ENCODE peak calls at places on chromosomes 13 and 19, in five cellular contexts. P is uterus, C is NB4, D is heart left ventricle, V is transverse colon. G is an unnamed sample.

GRCh38 chr19:4327252-4327876 is 11.3 kb downstream of the STAP2 start:
- DNase-seq in P (peak), C (peak), D (peak), V (peak), G (peak)

GRCh38 chr13:87123987-87124784 is 547.0 kb upstream of the SLITRK5 start:
- DNase-seq in P (no peak), C (peak), D (no peak), V (no peak), G (peak)

GRCh38 chr19:51808333-51808986 is 13.5 kb downstream of the FPR3 start:
- DNase-seq in P (no peak), C (no peak), D (no peak), V (no peak), G (no peak)

GRCh38 chr19:5907216-5907615 is 2.5 kb downstream of the VMAC start:
- DNase-seq in P (no peak), C (no peak), D (no peak), V (no peak), G (no peak)

GRCh38 chr13:19590423-19590822 is 29.1 kb upstream of the TPTE2 start:
- DNase-seq in P (no peak), C (no peak), D (no peak), V (no peak), G (no peak)

GRCh38 chr13:75468098-75468497 is 13.9 kb downstream of the TBC1D4 start:
- DNase-seq in P (no peak), C (no peak), D (no peak), V (no peak), G (no peak)

GRCh38 chr19:33905937-33906577 is 109.4 kb downstream of the KCTD15 start:
- DNase-seq in P (peak), C (no peak), D (peak), V (peak), G (no peak)

GRCh38 chr19:15869109-15869555 is 28.7 kb downstream of the CYP4F2 start:
- DNase-seq in P (peak), C (peak), D (no peak), V (peak), G (peak)

GRCh38 chr13:23899555-23899954 is 2.3 kb upstream of the C1QTNF9B start:
- DNase-seq in P (peak), C (peak), D (no peak), V (no peak), G (peak)

GRCh38 chr13:19845758-19846157 is 17.7 kb downstream of the ZMYM5 start:
- DNase-seq in P (peak), C (peak), D (no peak), V (no peak), G (peak)

GRCh38 chr13:45821861-45822260 is 29.7 kb downstream of the SIAH3 start:
- DNase-seq in P (no peak), C (no peak), D (no peak), V (no peak), G (no peak)

GRCh38 chr19:13428352-13428751 is 77.9 kb downstream of the CACNA1A start:
- DNase-seq in P (no peak), C (peak), D (no peak), V (no peak), G (peak)

GRCh38 chr19:44753932-44754742 is 5.6 kb downstream of the BCL3 start:
- DNase-seq in P (peak), C (peak), D (peak), V (peak), G (peak)

GRCh38 chr19:45638930-45639729 is at the start of gene EML2:
- DNase-seq in P (no peak), C (peak), D (peak), V (peak), G (peak)

GRCh38 chr19:49017666-49018351 is 918 bp upstream of the LHB start:
- DNase-seq in P (no peak), C (peak), D (peak), V (peak), G (peak)

GRCh38 chr13:113074876-113075275 is 30.7 kb upstream of the F7 start:
- DNase-seq in P (no peak), C (no peak), D (peak), V (no peak), G (no peak)

GRCh38 chr19:34181111-34181864 is 9.0 kb downstream of the LSM14A start:
- DNase-seq in P (no peak), C (peak), D (no peak), V (no peak), G (no peak)

GRCh38 chr13:42334329-42334706 is 62.4 kb downstream of the AKAP11 start:
- DNase-seq in P (no peak), C (no peak), D (no peak), V (no peak), G (no peak)

GRCh38 chr19:19444694-19445155 is 39.2 kb downstream of the GATAD2A start:
- DNase-seq in P (no peak), C (peak), D (no peak), V (no peak), G (peak)

GRCh38 chr13:22936228-22936627 is 244.6 kb upstream of the SGCG start:
- DNase-seq in P (no peak), C (no peak), D (no peak), V (no peak), G (no peak)

GRCh38 chr19:13797870-13798269 is 2.6 kb downstream of the ZSWIM4 start:
- DNase-seq in P (peak), C (peak), D (no peak), V (no peak), G (no peak)

DNA sequence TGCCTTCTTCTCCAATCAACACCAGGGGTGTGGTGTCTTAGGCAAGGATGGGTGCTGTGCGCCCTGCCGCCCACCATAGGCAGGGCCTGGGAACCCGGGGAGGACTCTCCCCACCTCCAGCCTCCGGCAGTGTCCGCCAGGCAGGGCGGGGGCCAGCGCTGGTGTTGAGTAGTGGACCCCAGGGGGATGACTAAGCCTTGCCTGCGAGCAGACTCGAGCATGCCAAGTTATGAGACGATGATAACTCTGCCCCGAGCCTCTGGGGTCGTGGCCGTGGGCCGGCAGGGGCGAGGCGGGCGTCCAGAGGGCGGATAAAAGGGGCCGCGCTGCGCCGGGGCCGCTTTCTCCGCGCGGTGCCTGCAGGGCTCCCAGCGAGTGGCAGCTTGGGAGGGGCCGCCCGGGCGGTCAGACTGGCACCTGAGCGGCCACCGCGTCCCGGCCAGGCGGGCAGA is at the start of gene MEDAG:
- DNase-seq in P (peak), C (no peak), D (peak), V (peak), G (no peak)
- TF ChIP-seq POLR2A in P (no peak), C (no peak), D (peak), V (no peak), G (no peak)

DNA sequence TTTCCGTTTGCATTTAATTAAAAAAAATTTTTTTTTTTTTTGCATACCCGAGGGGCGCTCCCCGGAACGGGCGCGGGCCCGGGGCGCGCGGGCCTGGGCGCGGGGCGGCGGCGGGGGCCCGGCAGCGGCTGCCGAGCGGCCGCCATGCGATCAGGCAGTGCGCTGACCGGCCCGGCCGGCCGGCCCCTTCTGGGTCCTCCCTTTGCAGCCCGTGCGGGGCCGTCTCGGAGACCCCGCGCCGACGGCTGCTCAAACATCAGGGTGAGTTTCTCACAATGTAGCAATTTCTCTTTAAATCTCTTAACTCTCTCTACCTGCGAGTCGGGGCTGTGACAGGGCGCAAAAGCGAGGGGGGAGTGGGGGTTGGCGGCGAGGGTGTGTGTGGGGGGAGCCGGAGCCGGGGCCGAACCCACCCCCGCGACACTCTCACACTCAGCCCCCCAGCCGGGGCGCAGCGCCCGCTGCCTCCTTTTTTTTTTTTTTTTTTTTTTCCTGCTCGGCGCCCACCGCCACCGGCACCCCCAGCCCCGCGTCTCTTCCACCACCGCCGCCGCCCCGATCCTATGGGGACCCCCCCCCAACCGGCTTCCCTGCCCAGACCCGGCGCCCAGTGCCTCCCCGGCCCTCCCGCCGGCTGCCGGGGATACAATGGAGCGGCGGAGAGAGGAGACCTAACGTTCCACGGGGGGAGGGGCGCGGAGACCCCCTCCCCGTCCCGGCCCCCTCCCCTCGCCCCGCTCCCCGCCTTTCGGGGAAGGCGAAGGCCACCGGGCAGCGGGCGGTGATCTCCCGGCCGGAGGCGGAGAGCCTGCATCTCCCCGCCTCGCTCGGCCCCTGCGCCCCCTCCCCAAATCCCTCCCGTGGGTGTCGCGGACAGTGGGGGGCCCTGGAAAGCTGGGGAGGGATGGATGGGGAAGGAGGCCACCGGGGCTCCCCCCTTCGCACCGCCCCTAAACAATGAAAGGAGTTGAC is at the start of gene BICRA:
- DNase-seq in P (peak), C (peak), D (peak), V (peak), G (peak)
- TF ChIP-seq POLR2A in P (no peak), C (no peak), D (no peak), V (peak), G (no peak)

DNA sequence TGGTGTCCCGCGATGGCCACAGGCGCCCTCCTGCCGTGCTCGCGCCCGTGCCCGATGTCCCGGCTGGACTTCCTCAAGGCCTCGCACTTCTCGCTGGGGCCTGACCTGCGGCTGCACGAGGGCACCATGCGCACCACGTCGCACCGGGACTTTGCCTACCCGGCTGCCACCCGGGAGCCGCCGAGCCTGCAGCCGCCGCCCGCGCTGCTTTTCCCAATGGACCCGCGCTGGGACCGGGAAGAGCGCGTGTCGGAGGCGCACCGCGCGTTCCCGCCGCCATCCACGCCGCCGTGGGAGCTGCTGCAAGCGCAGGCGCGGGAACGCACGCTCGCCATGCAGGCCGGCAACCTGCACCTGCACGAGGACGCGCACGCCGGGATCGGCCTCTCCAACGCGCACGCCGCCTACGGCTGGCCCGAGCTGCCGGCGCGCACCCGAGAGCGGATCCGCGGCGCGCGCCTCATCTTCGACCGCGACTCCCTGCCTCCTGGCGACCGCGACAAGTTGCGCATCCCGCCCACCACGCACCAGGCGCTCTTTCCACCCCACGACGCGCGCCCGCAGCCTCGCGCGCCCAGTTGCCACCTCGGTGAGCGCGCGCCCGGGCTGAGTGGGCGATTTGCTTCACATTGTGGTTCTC is 12.1 kb upstream of the PEX11G start:
- DNase-seq in P (no peak), C (no peak), D (peak), V (peak), G (peak)
- TF ChIP-seq POLR2A in P (no peak), C (no peak), D (no peak), V (no peak), G (no peak)

GRCh38 chr19:47266401-47266885 is 8.2 kb upstream of the INAFM1 start:
- DNase-seq in P (no peak), C (no peak), D (no peak), V (no peak), G (no peak)
- TF ChIP-seq POLR2A in P (no peak), C (no peak), D (no peak), V (no peak), G (no peak)

DNA sequence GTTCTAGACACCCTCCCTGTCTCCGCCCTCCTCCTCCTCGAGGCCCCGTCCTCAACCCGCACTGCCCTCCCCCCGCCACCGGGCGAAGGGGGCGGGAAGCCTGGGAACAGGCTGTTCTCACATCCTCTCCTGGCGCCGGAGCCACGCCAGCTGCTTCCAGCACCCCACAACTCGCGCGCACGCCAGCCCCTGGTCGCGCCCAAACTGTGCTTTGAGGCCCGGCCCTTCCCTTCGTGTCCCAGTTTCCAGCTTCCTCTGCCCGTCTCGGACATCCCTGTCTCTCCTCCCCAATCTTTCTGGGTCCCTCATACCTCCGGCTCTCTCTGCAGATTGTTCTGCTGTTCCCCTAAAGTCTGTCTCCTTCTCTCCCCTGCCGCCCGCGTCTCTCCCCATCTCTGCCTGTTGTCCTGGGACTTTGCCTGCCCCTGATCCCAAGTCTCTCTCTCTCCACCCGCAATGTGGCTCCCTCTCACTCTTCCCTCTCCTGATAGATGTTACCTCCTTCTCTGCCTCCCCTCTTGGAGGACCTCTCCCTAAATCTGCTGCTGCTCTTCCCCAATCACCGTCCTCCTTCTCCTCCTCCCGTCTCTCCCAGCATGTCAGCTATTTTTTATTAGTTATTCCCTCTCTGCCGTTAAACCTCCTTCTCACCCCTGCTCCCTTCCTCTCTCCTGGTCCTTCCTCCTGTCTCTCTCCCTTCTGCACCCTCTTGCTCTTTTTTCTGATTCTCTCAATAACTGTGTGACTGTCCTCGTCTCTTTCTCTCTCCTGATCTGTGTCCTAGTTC is 14.2 kb downstream of the DPF1 start:
- DNase-seq in P (peak), C (no peak), D (peak), V (peak), G (no peak)
- TF ChIP-seq POLR2A in P (peak), C (no peak), D (no peak), V (peak), G (no peak)

G was measured in erythroblast.